ENCODE peak calls at places on chromosomes 12 and 14, in nine cellular contexts. V is epithelial cell of esophagus, Z is astrocyte of the spinal cord, X is endothelial cell, Q is fibroblast of the aortic adventitia, B is mucosa of descending colon, K is HL-60, M is A549, E is heart left ventricle. P is an unnamed sample.

GRCh38 chr12:131103614-131104463 is 150.1 kb downstream of the ADGRD1 start:
- DNase-seq in Q (no peak), B (no peak), K (no peak), M (no peak), X (no peak), V (no peak), E (peak; percentile 18), Z (no peak), P (no peak)

GRCh38 chr14:99201351-99202073 is 70.5 kb downstream of the BCL11B start:
- DNase-seq in X (no peak), E (no peak), Q (no peak), M (no peak), Z (no peak), B (no peak), K (no peak), V (no peak), P (no peak)

GRCh38 chr14:86942939-86943338 is 1050.0 kb downstream of the GALC start:
- DNase-seq in K (no peak), Z (no peak), V (no peak), B (no peak), Q (no peak), X (no peak), M (no peak), E (no peak), P (no peak)

GRCh38 chr14:76389841-76390240 is 13.9 kb downstream of the ESRRB start:
- DNase-seq in B (no peak), Z (no peak), M (no peak), Q (no peak), V (no peak), E (no peak), K (no peak), X (no peak), P (no peak)

GRCh38 chr12:90423965-90424364 is 531.0 kb downstream of the CCER1 start:
- DNase-seq in K (no peak), Q (no peak), X (no peak), V (no peak), E (no peak), M (no peak), Z (no peak), B (no peak), P (no peak)

GRCh38 chr14:88473791-88474190 is 81.0 kb downstream of the PTPN21 start:
- DNase-seq in K (no peak), X (no peak), E (no peak), Z (no peak), Q (no peak), V (no peak), B (no peak), M (no peak), P (no peak)

GRCh38 chr12:70754330-70754741 is 117.1 kb upstream of the PTPRB start:
- DNase-seq in E (no peak), K (no peak), Z (no peak), M (no peak), Q (no peak), X (no peak), B (peak; percentile 23), V (peak; percentile 10), P (no peak)

GRCh38 chr14:71354801-71355200 is 447.5 kb downstream of the PCNX1 start:
- DNase-seq in X (no peak), Q (no peak), M (no peak), K (no peak), V (peak; percentile 79), B (no peak), Z (peak; percentile 33), E (no peak), P (no peak)

GRCh38 chr12:80498059-80498728 is 54.2 kb downstream of the PTPRQ start:
- DNase-seq in E (no peak), M (no peak), K (no peak), Z (no peak), B (no peak), V (no peak), X (no peak), Q (no peak), P (no peak)

GRCh38 chr12:47267571-47267970 is 187.8 kb upstream of the AMIGO2 start:
- DNase-seq in E (no peak), M (no peak), Q (no peak), B (no peak), V (peak; percentile 98), K (no peak), Z (no peak), X (no peak), P (peak; percentile 25)

GRCh38 chr12:110670161-110670701 is 18.7 kb downstream of the HVCN1 start:
- DNase-seq in V (no peak), E (no peak), K (no peak), Z (no peak), X (no peak), B (no peak), M (no peak), Q (no peak), P (no peak)

GRCh38 chr12:12803186-12803585 is 10.0 kb upstream of the DDX47 start:
- DNase-seq in E (peak; percentile 56), K (peak; percentile 50), Z (peak; percentile 84), Q (peak; percentile 80), M (peak; percentile 98), X (no peak), V (peak; percentile 99), B (peak; percentile 89), P (peak; percentile 74)

GRCh38 chr12:171743-172705 is 41.9 kb downstream of the SLC6A12 start:
- DNase-seq in Q (no peak), K (peak; percentile 16), X (no peak), B (peak; percentile 28), M (no peak), E (no peak), V (no peak), Z (no peak), P (no peak)

GRCh38 chr12:125029756-125030358 is 35.4 kb upstream of the AACS start:
- DNase-seq in X (no peak), Q (no peak), B (no peak), V (no peak), E (no peak), Z (peak; percentile 6), K (no peak), M (no peak), P (no peak)

GRCh38 chr12:106894774-106895173 is 60.9 kb upstream of the TMEM263 start:
- DNase-seq in V (peak; percentile 48), X (no peak), B (no peak), Q (no peak), K (no peak), Z (no peak), M (no peak), E (no peak), P (no peak)

GRCh38 chr12:10406725-10407124 is 2.8 kb downstream of the KLRC4 start:
- DNase-seq in X (no peak), B (peak; percentile 53), V (no peak), M (no peak), Z (no peak), K (peak; percentile 94), Q (no peak), E (no peak), P (no peak)

GRCh38 chr14:94000986-94001385 is 3.9 kb downstream of the CCDC197 start:
- DNase-seq in V (peak; percentile 58), B (no peak), Z (no peak), E (no peak), Q (no peak), K (no peak), M (no peak), X (no peak), P (no peak)

GRCh38 chr14:94003397-94003796 is 6.3 kb downstream of the CCDC197 start:
- DNase-seq in B (no peak), K (no peak), E (no peak), Z (no peak), V (no peak), M (no peak), X (no peak), Q (no peak), P (no peak)

GRCh38 chr14:93999573-93999972 is 2.5 kb downstream of the CCDC197 start:
- DNase-seq in Z (no peak), B (no peak), K (no peak), E (no peak), X (no peak), V (no peak), Q (no peak), M (no peak), P (no peak)

GRCh38 chr14:94000267-94000666 is 3.2 kb downstream of the CCDC197 start:
- DNase-seq in E (no peak), B (no peak), M (no peak), X (no peak), Z (no peak), K (no peak), V (no peak), Q (no peak), P (no peak)

GRCh38 chr14:94001501-94002396 is 4.6 kb downstream of the CCDC197 start:
- DNase-seq in E (peak; percentile 59), Z (peak; percentile 65), X (peak; percentile 64), V (peak; percentile 78), Q (peak; percentile 76), K (peak; percentile 42), M (peak; percentile 73), B (peak; percentile 68), P (peak; percentile 59)
- TF ChIP-seq CTCF in E (peak; percentile 89), Z (peak; percentile 94), X (peak; percentile 95), V (peak; percentile 96), Q (peak; percentile 94), K (peak; percentile 100), M (peak; percentile 91), B (peak; percentile 97), P (peak; percentile 99)

DNA sequence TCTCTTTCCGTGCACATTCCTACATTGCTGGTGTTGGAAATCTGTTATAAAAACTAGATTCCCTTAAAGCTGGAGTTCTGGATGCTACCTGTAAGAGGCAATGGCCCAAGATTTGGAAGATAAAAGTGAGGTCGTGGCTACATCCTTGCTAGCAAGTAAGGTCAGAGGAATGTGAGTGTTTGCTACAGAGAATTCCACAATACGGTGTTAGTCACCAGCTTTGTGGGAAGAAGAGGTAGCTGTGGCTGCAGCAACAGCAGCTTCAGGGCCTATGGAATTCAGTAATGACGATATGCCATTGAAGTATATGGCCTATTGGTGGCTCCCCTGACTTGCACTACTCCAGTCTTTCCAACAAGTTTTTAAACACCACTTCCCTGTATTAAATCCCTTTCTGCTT is 227.7 kb upstream of the TMEM260 start:
- DNase-seq in Q (peak; percentile 51), B (no peak), Z (peak; percentile 78), X (no peak), V (peak; percentile 63), K (no peak), E (no peak), M (peak; percentile 4), P (peak; percentile 88)
- TF ChIP-seq CTCF in Q (no peak), B (no peak), Z (no peak), X (no peak), V (no peak), K (no peak), E (no peak), M (no peak), P (peak; percentile 38)

GRCh38 chr12:46005151-46005797 is 14.9 kb upstream of the SCAF11 start:
- DNase-seq in M (peak; percentile 9), X (no peak), K (no peak), E (no peak), Q (peak; percentile 46), B (no peak), Z (no peak), V (peak; percentile 19), P (no peak)
- TF ChIP-seq CTCF in M (peak; percentile 55), X (no peak), K (no peak), E (peak; percentile 37), Q (peak; percentile 41), B (no peak), Z (no peak), V (peak; percentile 15), P (peak; percentile 77)

GRCh38 chr12:2641761-2642160 is 153.0 kb upstream of the FKBP4 start:
- DNase-seq in B (no peak), X (no peak), M (no peak), K (no peak), E (no peak), V (no peak), Z (no peak), Q (no peak), P (no peak)
- TF ChIP-seq CTCF in B (no peak), X (no peak), M (no peak), K (no peak), E (no peak), V (no peak), Z (no peak), Q (no peak), P (no peak)

P was measured in HFFc6.